ENCODE peak calls at places on chromosomes 12 and 14, in ten cellular contexts. L is H9; S is AG08396; O is NCI-H1105; H is hypothalamus; F is NCI-H1092 treated with DMSO at 0.1 percent for 48 hours; X is SK-MEL-5; C is Caco-2; K is astrocyte; Z is activated T-cell treated with anti-CD3 and anti-CD28 coated beads, Interleukin-2, amount 50 U/mL, for 1 hour. U is an unnamed sample.

GRCh38 chr14:71108398-71109114 is 201.3 kb downstream of the PCNX1 start:
- DNase-seq in L (no peak), S (no peak), O (no peak), H (no peak), F (no peak), X (no peak), C (no peak), K (no peak), Z (no peak), U (no peak)

GRCh38 chr14:58663494-58664111 is 25.8 kb downstream of the DACT1 start:
- DNase-seq in L (no peak), S (peak; percentile 36), O (peak; percentile 43), H (no peak), F (peak; percentile 60), X (no peak), C (peak; percentile 56), K (peak; percentile 96), Z (no peak), U (no peak)

GRCh38 chr12:123269395-123269892 is 2.2 kb downstream of the CDK2AP1 start:
- DNase-seq in L (peak; percentile 78), S (peak; percentile 87), O (peak; percentile 93), H (peak; percentile 89), F (peak; percentile 74), X (peak; percentile 94), C (no peak), K (peak; percentile 65), Z (peak; percentile 45), U (peak; percentile 33)

GRCh38 chr12:2832550-2833127 is 2.2 kb downstream of the NRIP2 start:
- DNase-seq in L (no peak), S (no peak), O (no peak), H (no peak), F (no peak), X (no peak), C (no peak), K (no peak), Z (no peak), U (no peak)

GRCh38 chr12:25769076-25769945 is 189.2 kb upstream of the RASSF8 start:
- DNase-seq in L (no peak), S (peak; percentile 53), O (no peak), H (no peak), F (no peak), X (no peak), C (no peak), K (peak; percentile 93), Z (no peak), U (no peak)

GRCh38 chr12:70798016-70798768 is 122.3 kb downstream of the PTPRR start:
- DNase-seq in L (no peak), S (no peak), O (no peak), H (no peak), F (no peak), X (no peak), C (no peak), K (no peak), Z (no peak), U (no peak)

GRCh38 chr14:60944206-60944605 is 36.7 kb downstream of the TRMT5 start:
- DNase-seq in L (no peak), S (no peak), O (no peak), H (no peak), F (no peak), X (peak; percentile 60), C (no peak), K (no peak), Z (no peak), U (peak; percentile 52)

GRCh38 chr12:79058342-79058741 is 193.8 kb downstream of the SYT1 start:
- DNase-seq in L (no peak), S (peak; percentile 4), O (no peak), H (no peak), F (no peak), X (no peak), C (no peak), K (peak; percentile 85), Z (no peak), U (no peak)

GRCh38 chr14:51370758-51371386 is 130.8 kb downstream of the TMX1 start:
- DNase-seq in L (no peak), S (no peak), O (no peak), H (no peak), F (no peak), X (peak; percentile 8), C (no peak), K (no peak), Z (no peak), U (no peak)

GRCh38 chr14:35362911-35363374 is 41.6 kb downstream of the NFKBIA start:
- DNase-seq in L (no peak), S (no peak), O (no peak), H (no peak), F (no peak), X (no peak), C (no peak), K (peak; percentile 78), Z (no peak), U (no peak)

U was measured in gastrocnemius medialis.